ENCODE peak calls at places on chromosomes 3 and 15, in seven cellular contexts. B, O, Z, R, D, M and P are unnamed samples.

GRCh38 chr3:29170894-29171582 is 109.8 kb upstream of the RBMS3 start:
- DNase-seq in D (no peak), R (no peak), M (no peak), Z (no peak), B (peak), O (no peak), P (peak)

GRCh38 chr3:24270204-24270671 is 224.4 kb downstream of the THRB start:
- DNase-seq in R (no peak), D (no peak), M (no peak), B (no peak), O (no peak), Z (no peak), P (peak)

GRCh38 chr3:172137287-172138030 is 98.1 kb downstream of the FNDC3B start:
- DNase-seq in O (no peak), M (no peak), B (no peak), D (no peak), Z (no peak), R (no peak), P (peak)

GRCh38 chr3:11548721-11549131 is 95.0 kb downstream of the VGLL4 start:
- DNase-seq in R (no peak), O (no peak), M (no peak), D (no peak), B (peak), Z (no peak), P (peak)

GRCh38 chr15:36925671-36926421 is 174.5 kb downstream of the MEIS2 start:
- DNase-seq in D (no peak), B (no peak), R (no peak), M (peak), O (no peak), Z (no peak), P (no peak)

GRCh38 chr3:73378207-73378606 is 246.5 kb downstream of the PDZRN3 start:
- DNase-seq in D (no peak), O (no peak), B (no peak), Z (no peak), M (no peak), R (no peak), P (no peak)

GRCh38 chr3:14540821-14541385 is 761 bp upstream of the GRIP2 start:
- DNase-seq in O (no peak), D (no peak), B (no peak), M (no peak), R (no peak), Z (no peak), P (no peak)

GRCh38 chr15:31571676-31572075 is 245.0 kb downstream of the KLF13 start:
- DNase-seq in R (no peak), O (no peak), D (no peak), M (no peak), Z (no peak), B (peak), P (peak)

GRCh38 chr3:4021162-4021561 is 221.9 kb downstream of the LRRN1 start:
- DNase-seq in M (peak), B (no peak), R (no peak), D (no peak), Z (no peak), O (no peak), P (no peak)

GRCh38 chr15:41438206-41438605 is 21.3 kb downstream of the RTF1 start:
- DNase-seq in B (no peak), R (peak), D (no peak), O (no peak), M (no peak), Z (no peak), P (no peak)

GRCh38 chr3:83002869-83003445 is 1241.5 kb upstream of the GBE1 start:
- DNase-seq in B (no peak), D (no peak), R (no peak), O (no peak), M (no peak), Z (no peak), P (no peak)

GRCh38 chr3:12479919-12480425 is 4.3 kb upstream of the TSEN2 start:
- DNase-seq in R (no peak), O (no peak), B (peak), D (peak), Z (no peak), M (peak), P (peak)

GRCh38 chr3:53195602-53196574 is 34.9 kb downstream of the PRKCD start:
- DNase-seq in Z (no peak), R (no peak), M (peak), D (peak), B (no peak), O (no peak), P (peak)

GRCh38 chr3:31096661-31097060 is 202.2 kb upstream of the GADL1 start:
- DNase-seq in M (no peak), B (no peak), D (no peak), O (no peak), Z (no peak), R (no peak), P (no peak)

GRCh38 chr3:194104041-194104751 is 31.8 kb upstream of the HES1 start:
- DNase-seq in M (no peak), Z (no peak), B (no peak), R (no peak), O (no peak), D (peak), P (no peak)

GRCh38 chr15:82111918-82112317 is 66.1 kb upstream of the MEX3B start:
- DNase-seq in O (no peak), R (no peak), M (no peak), Z (no peak), D (no peak), B (peak), P (peak)

GRCh38 chr3:114666613-114667012 is 372.8 kb downstream of the TIGIT start:
- DNase-seq in B (no peak), D (no peak), R (no peak), M (no peak), Z (no peak), O (no peak), P (no peak)

GRCh38 chr3:187150599-187150998 is 11.3 kb upstream of the RPL39L start:
- DNase-seq in M (no peak), R (no peak), B (no peak), O (no peak), Z (no peak), D (peak), P (no peak)

GRCh38 chr3:1533763-1534162 is 440.9 kb downstream of the CNTN6 start:
- DNase-seq in O (no peak), M (no peak), B (no peak), D (no peak), R (no peak), Z (no peak), P (no peak)

GRCh38 chr15:65110676-65111292 is 4.2 kb downstream of the UBAP1L start:
- DNase-seq in D (no peak), R (no peak), M (no peak), B (peak), O (no peak), Z (no peak), P (peak)

GRCh38 chr3:21620511-21621395 is 130.3 kb downstream of the ZNF385D start:
- DNase-seq in M (no peak), R (no peak), Z (no peak), O (no peak), B (no peak), D (no peak), P (no peak)

GRCh38 chr3:194139977-194140351 is 4.0 kb downstream of the HES1 start:
- DNase-seq in Z (no peak), B (no peak), D (no peak), R (no peak), M (no peak), O (no peak), P (peak)

GRCh38 chr3:174951023-174951422 is 91.9 kb downstream of the NAALADL2 start:
- DNase-seq in O (no peak), B (peak), R (no peak), Z (no peak), M (no peak), D (no peak), P (peak)

GRCh38 chr3:128410669-128411573 is 55.8 kb downstream of the DNAJB8 start:
- DNase-seq in O (no peak), B (no peak), M (no peak), D (no peak), Z (no peak), R (no peak), P (no peak)